ENCODE peak calls at places on chromosomes 11 and 22, in nine cellular contexts. X is astrocyte of the hippocampus; O is EL; N is ELR; C is heart left ventricle; T is AG08396; L is K562; Z is activated CD8-positive, alpha-beta memory T cell treated with anti-CD3 and anti-CD28 coated beads, Interleukin-2, amount 50 U/mL, for 48 hours; B is naive thymus-derived CD8-positive, alpha-beta T cell. J is an unnamed sample.

GRCh38 chr11:65479184-65480145 is 19.4 kb upstream of the MALAT1 start:
- DNase-seq in T (peak), C (no peak), O (peak), N (peak), Z (no peak), X (peak), L (peak), B (no peak), J (peak)

GRCh38 chr22:37843746-37844089 is 416 bp downstream of the ANKRD54 start:
- DNase-seq in B (peak), L (peak), O (no peak), C (no peak), N (no peak), T (peak), X (no peak), Z (peak), J (peak)

GRCh38 chr11:27471588-27472397 is 797 bp downstream of the LGR4 start:
- DNase-seq in T (peak), N (peak), O (no peak), B (peak), C (peak), X (peak), L (peak), Z (no peak), J (no peak)

GRCh38 chr11:60899021-60899936 is 7.1 kb downstream of the PRPF19 start:
- DNase-seq in N (peak), X (peak), O (peak), B (no peak), T (peak), L (peak), Z (peak), C (no peak), J (peak)

GRCh38 chr11:17780668-17781067 is 46.1 kb downstream of the KCNC1 start:
- DNase-seq in L (no peak), T (no peak), B (no peak), Z (no peak), N (no peak), C (no peak), O (no peak), X (no peak), J (no peak)

GRCh38 chr11:124898711-124899110 is 1.0 kb upstream of the ROBO4 start:
- DNase-seq in O (peak), T (no peak), B (no peak), X (peak), C (no peak), L (no peak), N (peak), Z (no peak), J (peak)

GRCh38 chr11:115884800-115885445 is 380.7 kb upstream of the CADM1 start:
- DNase-seq in O (no peak), T (no peak), N (no peak), B (no peak), Z (no peak), X (no peak), L (no peak), C (no peak), J (no peak)

GRCh38 chr11:77395460-77396175 is 78.3 kb downstream of the PAK1 start:
- DNase-seq in C (no peak), L (no peak), Z (no peak), B (no peak), X (no peak), N (no peak), T (no peak), O (no peak), J (no peak)

GRCh38 chr22:31177420-31178162 is 17.6 kb downstream of the RNF185 start:
- DNase-seq in N (peak), L (no peak), T (peak), B (no peak), X (peak), O (peak), C (no peak), Z (no peak), J (peak)

GRCh38 chr22:37784829-37785495 is 22.8 kb upstream of the GCAT start:
- DNase-seq in L (no peak), X (no peak), T (no peak), O (no peak), C (no peak), Z (no peak), B (no peak), N (no peak), J (no peak)

GRCh38 chr11:122772945-122773344 is 65.4 kb upstream of the CRTAM start:
- DNase-seq in Z (no peak), C (no peak), B (no peak), X (peak), O (peak), T (peak), L (no peak), N (peak), J (no peak)

GRCh38 chr11:96074551-96075309 is 150.8 kb upstream of the MTMR2 start:
- DNase-seq in O (no peak), L (no peak), T (no peak), C (no peak), N (no peak), Z (no peak), B (no peak), X (no peak), J (no peak)

GRCh38 chr11:19394525-19395016 is 153.8 kb upstream of the E2F8 start:
- DNase-seq in B (no peak), C (no peak), Z (no peak), T (no peak), X (no peak), O (no peak), L (no peak), N (no peak), J (no peak)

GRCh38 chr11:73258104-73258684 is 13.9 kb upstream of the P2RY6 start:
- DNase-seq in B (no peak), C (no peak), N (no peak), X (no peak), Z (peak), T (no peak), L (no peak), O (no peak), J (no peak)

GRCh38 chr11:73493838-73494598 is 103.9 kb downstream of the FAM168A start:
- DNase-seq in O (peak), B (no peak), L (no peak), Z (no peak), T (peak), N (peak), C (no peak), X (peak), J (peak)

GRCh38 chr11:68153742-68154141 is 32.6 kb upstream of the CHKA start:
- DNase-seq in C (no peak), N (no peak), Z (no peak), L (no peak), O (no peak), X (no peak), T (no peak), B (no peak), J (no peak)

J was measured in HCEC 1CT.